ENCODE peak calls at places on chromosome 17, in ten cellular contexts. F is A549, G is NCI-H1417, D is head of caudate nucleus, B is ovary, Y is GM03348, K is AG04450, L is right lobe of liver, U is A172, T is NCI-H226. A is an unnamed sample.

GRCh38 chr17:62703269-62703775 is 75.9 kb downstream of the MRC2 start:
- DNase-seq in F (peak), G (no peak), D (no peak), B (peak), Y (peak), K (no peak), L (peak), U (peak), T (peak), A (no peak)

GRCh38 chr17:44307387-44308186 is 814 bp upstream of the RUNDC3A start:
- DNase-seq in F (peak), G (peak), D (peak), B (peak), Y (peak), K (no peak), L (no peak), U (peak), T (peak), A (peak)

GRCh38 chr17:81231766-81232581 is 6.9 kb downstream of the TEPSIN start:
- DNase-seq in F (no peak), G (no peak), D (no peak), B (no peak), Y (no peak), K (no peak), L (no peak), U (no peak), T (no peak), A (no peak)

GRCh38 chr17:75845058-75845711 is 981 bp upstream of the UNC13D start:
- DNase-seq in F (peak), G (no peak), D (peak), B (peak), Y (peak), K (no peak), L (peak), U (peak), T (peak), A (peak)

GRCh38 chr17:74872313-74873035 is at the start of gene FDXR:
- DNase-seq in F (peak), G (no peak), D (no peak), B (peak), Y (no peak), K (no peak), L (no peak), U (no peak), T (no peak), A (no peak)

GRCh38 chr17:64984776-64985521 is 65.7 kb upstream of the LRRC37A3 start:
- DNase-seq in F (no peak), G (no peak), D (peak), B (no peak), Y (peak), K (no peak), L (no peak), U (peak), T (no peak), A (peak)

GRCh38 chr17:60523822-60524221 is 2.2 kb downstream of the APPBP2 start:
- DNase-seq in F (no peak), G (no peak), D (no peak), B (no peak), Y (no peak), K (no peak), L (no peak), U (no peak), T (no peak), A (no peak)

GRCh38 chr17:39927101-39927927 is at the start of the genes LRRC3C and ORMDL3:
- DNase-seq in F (peak), G (peak), D (peak), B (peak), Y (peak), K (peak), L (peak), U (peak), T (peak), A (peak)

GRCh38 chr17:10631048-10631700 is 25.9 kb downstream of the MYH3 start:
- DNase-seq in F (peak), G (no peak), D (peak), B (peak), Y (peak), K (no peak), L (no peak), U (peak), T (peak), A (no peak)

GRCh38 chr17:29777663-29778062 is 152.4 kb downstream of the SSH2 start:
- DNase-seq in F (no peak), G (no peak), D (no peak), B (no peak), Y (no peak), K (no peak), L (no peak), U (no peak), T (no peak), A (peak)